ENCODE peak calls at places on chromosome 22, in nine cellular contexts. Z is esophagus squamous epithelium, U is Caco-2, V is DND-41, B is heart left ventricle, H is dorsolateral prefrontal cortex, T is psoas muscle, S is AG04450, E is mammary epithelial cell. A is an unnamed sample.

GRCh38 chr22:31223786-31224191 is 11.7 kb downstream of the LIMK2 start:
- DNase-seq in T (no peak), S (no peak), B (no peak), Z (no peak), U (no peak), E (peak), V (no peak), H (no peak), A (no peak)

GRCh38 chr22:29751139-29751538 is 15.7 kb downstream of the ZMAT5 start:
- DNase-seq in B (no peak), T (no peak), H (no peak), S (no peak), Z (no peak), V (peak), U (no peak), E (peak), A (peak)

GRCh38 chr22:48248901-48249455 is 1486.5 kb downstream of the TBC1D22A start:
- DNase-seq in V (no peak), Z (no peak), S (no peak), E (no peak), B (no peak), U (no peak), H (no peak), T (no peak), A (no peak)

GRCh38 chr22:22078329-22078728 is 95.7 kb upstream of the TOP3B start:
- DNase-seq in B (no peak), U (no peak), V (no peak), E (no peak), S (no peak), T (no peak), Z (no peak), H (no peak), A (no peak)

GRCh38 chr22:47168900-47169800 is 406.7 kb downstream of the TBC1D22A start:
- DNase-seq in S (no peak), B (peak), U (peak), T (peak), H (peak), Z (no peak), V (no peak), E (no peak), A (no peak)

GRCh38 chr22:27629908-27630733 is 171.4 kb downstream of the MN1 start:
- DNase-seq in E (no peak), S (no peak), T (no peak), V (no peak), B (no peak), H (no peak), U (no peak), Z (no peak), A (no peak)

GRCh38 chr22:44795701-44796630 is 43.6 kb downstream of the ARHGAP8 start:
- DNase-seq in E (no peak), H (no peak), S (no peak), Z (no peak), T (no peak), B (no peak), V (no peak), U (no peak), A (no peak)

GRCh38 chr22:47628477-47629272 is 866.2 kb downstream of the TBC1D22A start:
- DNase-seq in B (no peak), Z (no peak), T (no peak), V (no peak), E (no peak), U (no peak), H (no peak), S (no peak), A (no peak)

GRCh38 chr22:17753401-17753989 is 20.8 kb downstream of the BID start:
- DNase-seq in S (no peak), B (no peak), E (peak), H (no peak), V (no peak), Z (no peak), U (no peak), T (no peak), A (no peak)

GRCh38 chr22:23759566-23759965 is 3.2 kb upstream of the C22orf15 start:
- DNase-seq in V (no peak), U (no peak), B (no peak), E (no peak), H (no peak), S (no peak), T (no peak), Z (no peak), A (no peak)

GRCh38 chr22:23760056-23760455 is 2.7 kb upstream of the C22orf15 start:
- DNase-seq in S (no peak), U (no peak), Z (no peak), B (no peak), T (no peak), H (no peak), V (no peak), E (no peak), A (no peak)

GRCh38 chr22:23763579-23764331 is 965 bp downstream of the C22orf15 start:
- DNase-seq in B (peak), V (peak), U (no peak), Z (no peak), E (no peak), S (no peak), T (peak), H (no peak), A (no peak)

GRCh38 chr22:23764931-23765881 is 2.4 kb downstream of the C22orf15 start:
- DNase-seq in B (no peak), H (no peak), T (peak), S (no peak), Z (no peak), E (no peak), V (no peak), U (peak), A (no peak)

DNA sequence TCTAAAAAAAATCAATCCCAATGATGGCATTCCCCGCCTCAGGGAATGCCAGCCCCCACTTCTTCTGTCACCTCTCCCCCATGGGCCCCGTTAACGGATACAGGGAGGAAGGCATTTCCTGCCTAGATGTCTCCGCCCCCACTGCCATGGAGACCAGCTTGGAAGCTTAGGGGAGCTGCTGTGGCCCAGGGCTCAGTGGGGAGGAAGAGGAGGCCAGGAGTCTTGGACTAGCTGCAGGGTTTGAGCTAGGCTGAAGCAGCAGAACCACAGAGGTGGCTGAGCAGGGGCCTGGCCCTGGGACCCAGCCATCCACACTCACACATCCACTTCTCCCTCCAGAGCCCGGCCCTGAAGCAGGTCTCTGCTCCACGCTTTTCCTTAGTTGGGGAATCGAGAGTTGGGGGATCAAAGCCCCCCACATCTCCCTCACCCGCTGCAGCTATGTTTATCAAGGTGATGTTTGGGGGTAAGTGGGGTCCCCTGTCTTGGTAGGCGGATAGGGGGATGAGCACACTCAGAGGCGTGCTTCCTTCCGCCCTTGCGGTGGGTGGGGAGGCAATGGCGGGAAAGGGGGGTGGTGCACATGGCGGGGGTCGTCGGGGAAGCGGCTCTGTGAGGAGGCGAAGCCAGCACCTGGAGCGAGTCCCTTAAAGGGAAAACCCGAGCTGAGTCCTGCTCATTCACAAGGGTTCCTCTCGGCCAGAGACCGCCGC is at the start of gene C22orf15:
- DNase-seq in T (peak), V (peak), U (no peak), Z (no peak), B (no peak), H (no peak), E (no peak), S (no peak), A (no peak)
- H3K4me3 ChIP-seq in T (no peak), V (no peak), U (no peak), Z (no peak), B (no peak), H (peak), E (no peak), S (peak), A (no peak)

GRCh38 chr22:23269441-23270211 is 89.3 kb downstream of the BCR start:
- DNase-seq in S (no peak), V (no peak), T (no peak), U (no peak), H (no peak), B (no peak), E (no peak), Z (no peak), A (no peak)
- H3K4me3 ChIP-seq in S (no peak), V (no peak), T (no peak), U (no peak), H (no peak), B (no peak), E (no peak), Z (no peak), A (no peak)

GRCh38 chr22:24453853-24454252 is 26.5 kb downstream of the ADORA2A start:
- DNase-seq in E (no peak), U (no peak), B (no peak), H (no peak), V (no peak), Z (no peak), S (no peak), T (no peak), A (no peak)
- H3K4me3 ChIP-seq in E (no peak), U (no peak), B (no peak), H (no peak), V (no peak), Z (no peak), S (no peak), T (no peak), A (no peak)

DNA sequence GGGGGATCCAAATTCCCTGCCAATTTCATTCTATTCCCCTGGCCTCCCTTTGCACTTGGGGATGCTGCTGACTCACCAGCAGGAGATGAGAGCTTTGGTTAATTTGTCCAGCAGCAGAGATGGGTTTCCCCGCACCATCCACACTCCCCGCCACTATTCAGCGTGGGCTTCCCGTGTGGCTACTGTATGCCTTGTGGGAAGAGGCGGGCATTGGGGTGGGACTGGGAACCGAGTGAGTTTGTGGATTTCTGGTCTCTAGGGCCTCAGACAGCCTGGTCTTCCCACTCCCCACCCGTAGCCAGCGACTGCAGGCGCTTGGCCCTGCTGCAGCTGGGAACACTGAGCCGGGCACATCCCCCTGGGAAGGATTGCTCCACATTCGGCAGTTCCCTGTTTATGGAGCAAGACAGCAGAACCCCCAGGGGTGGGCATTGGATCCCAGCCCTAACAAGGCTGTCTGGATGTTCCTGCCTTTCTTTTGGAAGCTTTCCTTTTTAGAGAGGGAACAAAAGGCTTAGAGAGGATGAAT is 23.4 kb downstream of the KIAA1671 start:
- DNase-seq in V (no peak), T (peak), S (no peak), H (peak), U (no peak), Z (no peak), B (peak), E (no peak), A (no peak)
- H3K4me3 ChIP-seq in V (no peak), T (no peak), S (no peak), H (no peak), U (no peak), Z (no peak), B (no peak), E (no peak), A (no peak)

GRCh38 chr22:19766235-19766505 is 5.6 kb downstream of the TBX1 start:
- DNase-seq in T (peak), H (no peak), B (no peak), V (no peak), U (no peak), Z (no peak), S (no peak), E (no peak), A (no peak)
- H3K4me3 ChIP-seq in T (peak), H (no peak), B (no peak), V (peak), U (no peak), Z (peak), S (no peak), E (peak), A (no peak)

GRCh38 chr22:24324137-24324536 is 53.5 kb downstream of the SPECC1L start:
- DNase-seq in B (no peak), E (no peak), H (no peak), V (no peak), U (no peak), Z (no peak), T (no peak), S (no peak), A (no peak)

GRCh38 chr22:24323233-24323632 is 52.6 kb downstream of the SPECC1L start:
- DNase-seq in S (no peak), H (no peak), Z (no peak), T (no peak), E (no peak), B (no peak), U (no peak), V (no peak), A (no peak)

GRCh38 chr22:24326266-24326665 is 55.6 kb downstream of the SPECC1L start:
- DNase-seq in S (no peak), B (no peak), V (no peak), Z (no peak), U (no peak), E (no peak), H (no peak), T (no peak), A (no peak)

GRCh38 chr22:24323695-24324094 is 53.1 kb downstream of the SPECC1L start:
- DNase-seq in T (no peak), H (no peak), B (no peak), S (no peak), V (no peak), U (no peak), Z (no peak), E (no peak), A (no peak)

GRCh38 chr22:24325105-24325757 is 54.6 kb downstream of the SPECC1L start:
- DNase-seq in H (no peak), B (no peak), E (peak), Z (no peak), U (peak), S (peak), V (peak), T (no peak), A (peak)
- H3K4me3 ChIP-seq in H (no peak), B (no peak), E (no peak), Z (no peak), U (no peak), S (no peak), V (no peak), T (no peak), A (no peak)

GRCh38 chr22:25478111-25478510 is 86.4 kb upstream of the GRK3 start:
- DNase-seq in V (no peak), Z (no peak), E (no peak), U (no peak), B (no peak), S (no peak), H (no peak), T (no peak), A (no peak)

GRCh38 chr22:25478573-25478972 is 85.9 kb upstream of the GRK3 start:
- DNase-seq in B (no peak), Z (no peak), T (no peak), S (no peak), V (no peak), E (no peak), H (peak), U (no peak), A (no peak)

GRCh38 chr22:25477358-25477757 is 87.1 kb upstream of the GRK3 start:
- DNase-seq in U (no peak), B (no peak), E (no peak), Z (no peak), H (no peak), S (no peak), V (no peak), T (no peak), A (no peak)

GRCh38 chr22:25472382-25472781 is 92.1 kb upstream of the GRK3 start:
- DNase-seq in B (no peak), U (no peak), V (no peak), H (no peak), S (no peak), Z (no peak), E (no peak), T (no peak), A (no peak)

GRCh38 chr22:25475554-25476022 is 88.9 kb upstream of the GRK3 start:
- DNase-seq in T (no peak), S (no peak), Z (no peak), B (no peak), E (no peak), H (no peak), U (no peak), V (peak), A (peak)
- H3K4me3 ChIP-seq in T (no peak), S (no peak), Z (no peak), B (no peak), E (no peak), H (no peak), U (no peak), V (no peak), A (no peak)